ENCODE peak calls at places on chromosomes 13 and 19, in seven cellular contexts. I is lung; M is GM06990; R is GM20000; G is CD4-positive, alpha-beta T cell; T is neural crest cell; H is AG04449. K is an unnamed sample.

GRCh38 chr19:4523306-4524110 is 5.2 kb upstream of the PLIN4 start:
- DNase-seq in M (no peak), H (no peak), R (peak; percentile 84), G (no peak), I (peak; percentile 51), T (peak; percentile 58), K (peak; percentile 76)

GRCh38 chr19:51751655-51752054 is at the start of gene FPR1:
- DNase-seq in G (no peak), H (no peak), T (no peak), M (no peak), R (no peak), I (no peak), K (no peak)

GRCh38 chr13:25175026-25175425 is 2.9 kb upstream of the AMER2 start:
- DNase-seq in T (no peak), G (no peak), H (no peak), M (no peak), I (no peak), R (no peak), K (no peak)

GRCh38 chr19:54967611-54968010 is 1.4 kb downstream of the NLRP2 start:
- DNase-seq in T (no peak), R (no peak), H (no peak), M (peak; percentile 15), I (no peak), G (no peak), K (no peak)

GRCh38 chr13:26022538-26023292 is 29.1 kb downstream of the SHISA2 start:
- DNase-seq in I (peak; percentile 85), T (peak; percentile 7), H (no peak), R (no peak), M (no peak), G (no peak), K (no peak)

GRCh38 chr19:37251308-37252229 is 33.6 kb downstream of the ZNF383 start:
- DNase-seq in I (peak; percentile 67), G (no peak), T (no peak), M (peak; percentile 29), H (peak; percentile 89), R (peak; percentile 72), K (peak; percentile 67)

GRCh38 chr13:46588019-46588418 is 35.0 kb downstream of the LRCH1 start:
- DNase-seq in M (no peak), H (no peak), R (no peak), T (no peak), G (no peak), I (no peak), K (peak; percentile 23)

GRCh38 chr13:76148926-76149325 is 512.8 kb downstream of the LMO7 start:
- DNase-seq in I (no peak), H (peak; percentile 63), T (no peak), M (no peak), R (no peak), G (no peak), K (no peak)

GRCh38 chr19:9847087-9847671 is 12.1 kb downstream of the PIN1 start:
- DNase-seq in G (no peak), H (peak; percentile 75), M (no peak), R (no peak), I (peak; percentile 39), T (peak; percentile 19), K (no peak)

GRCh38 chr13:32228330-32229041 is 86.7 kb downstream of the ZAR1L start:
- DNase-seq in M (no peak), H (no peak), I (no peak), T (no peak), G (no peak), R (no peak), K (no peak)

GRCh38 chr13:21849323-21849722 is 178.4 kb downstream of the FGF9 start:
- DNase-seq in I (no peak), T (no peak), G (no peak), H (no peak), R (peak; percentile 40), M (no peak), K (peak; percentile 44)
- TF ChIP-seq CTCF in I (peak; percentile 31), T (peak; percentile 68), G (peak; percentile 74), H (no peak), R (peak; percentile 12), M (peak; percentile 43), K (peak; percentile 35)

GRCh38 chr19:45468159-45468651 is 409 bp downstream of the FOSB start:
- DNase-seq in R (no peak), M (peak; percentile 48), G (peak; percentile 61), T (peak; percentile 19), H (no peak), I (peak; percentile 45), K (no peak)
- TF ChIP-seq CTCF in R (no peak), M (no peak), G (peak; percentile 15), T (no peak), H (peak; percentile 12), I (no peak), K (no peak)

DNA sequence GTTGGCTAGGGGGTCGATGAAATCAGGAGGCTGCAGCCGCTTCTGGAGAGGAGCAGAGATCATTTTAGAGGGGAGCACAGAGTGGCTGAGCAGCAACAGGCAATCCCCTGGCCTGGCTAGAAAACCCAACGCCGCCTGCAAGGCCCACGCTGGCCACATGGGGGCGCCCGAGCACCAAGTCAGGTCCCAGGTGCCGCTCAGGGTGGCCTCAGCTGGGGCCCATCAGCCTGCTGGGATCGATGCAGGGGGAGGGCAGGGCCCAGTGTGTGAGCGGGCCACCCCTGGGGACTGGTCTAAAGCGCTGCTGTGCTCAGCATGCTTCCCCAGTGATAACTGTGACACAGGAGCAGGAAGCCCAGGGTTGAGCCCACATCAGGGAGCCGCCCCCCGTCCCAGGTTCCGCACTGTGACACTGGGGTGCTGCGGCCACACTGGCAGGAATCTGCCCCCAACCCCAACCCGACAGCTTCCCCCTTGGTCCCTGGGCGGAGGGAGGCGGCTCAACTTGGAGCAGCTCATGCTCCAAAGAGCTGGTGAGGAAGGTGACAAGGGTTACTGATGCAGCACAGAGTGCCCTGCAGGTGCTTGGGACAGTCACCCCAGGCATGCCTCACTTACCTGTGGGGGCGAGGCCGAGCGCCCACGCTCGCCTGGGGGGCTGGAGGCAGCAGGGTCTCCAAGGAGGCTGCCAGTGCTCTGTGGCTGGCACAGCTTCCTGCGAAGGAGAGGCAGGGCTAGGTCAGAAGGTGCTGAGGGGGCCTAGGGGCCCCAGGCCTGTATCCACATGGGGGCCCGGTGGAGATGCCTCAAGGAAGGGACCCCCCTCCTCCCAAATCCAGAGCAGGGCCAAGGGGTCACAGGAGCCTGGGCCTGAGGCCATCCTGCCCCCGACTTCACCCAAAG is 13.3 kb upstream of the ISYNA1 start:
- DNase-seq in I (peak; percentile 82), M (peak; percentile 82), G (peak; percentile 75), R (peak; percentile 92), T (peak; percentile 99), H (no peak), K (peak; percentile 91)
- TF ChIP-seq CTCF in I (peak; percentile 95), M (peak; percentile 99), G (peak; percentile 94), R (peak; percentile 97), T (peak; percentile 97), H (peak; percentile 99), K (peak; percentile 98)

GRCh38 chr19:14440049-14440448 is 6.9 kb downstream of the PKN1 start:
- DNase-seq in R (peak; percentile 93), M (peak; percentile 79), G (peak; percentile 70), H (no peak), T (no peak), I (peak; percentile 79), K (peak; percentile 90)

GRCh38 chr19:14441041-14441938 is 8.2 kb downstream of the PKN1 start:
- DNase-seq in T (no peak), R (no peak), M (no peak), I (no peak), H (no peak), G (no peak), K (no peak)

GRCh38 chr19:14437578-14438140 is 4.6 kb downstream of the PKN1 start:
- DNase-seq in H (no peak), T (no peak), R (no peak), M (no peak), I (no peak), G (no peak), K (no peak)

GRCh38 chr19:14435320-14436050 is 2.4 kb downstream of the PKN1 start:
- DNase-seq in I (no peak), G (no peak), M (no peak), R (no peak), H (no peak), T (no peak), K (no peak)

GRCh38 chr19:14439014-14439413 is 5.9 kb downstream of the PKN1 start:
- DNase-seq in G (no peak), M (no peak), R (no peak), H (no peak), I (no peak), T (no peak), K (no peak)
- TF ChIP-seq CTCF in G (no peak), M (no peak), R (no peak), H (no peak), I (no peak), T (no peak), K (no peak)

K was measured in GM10248.